ENCODE peak calls at places on chromosomes 11 and 22, in ten cellular contexts. Q is IMR-90, R is lower leg skin, O is OCI-LY7, A is GM12865, K is right atrium auricular region, Y is AG10803, F is gastrocnemius medialis, T is AG09309, Z is fibroblast of lung. S is an unnamed sample.

GRCh38 chr11:15905815-15906214 is 450.5 kb downstream of the SOX6 start:
- DNase-seq in T (no peak), Q (no peak), Y (no peak), A (no peak), R (no peak), F (peak), Z (no peak), K (no peak), O (no peak), S (no peak)

GRCh38 chr11:125202977-125203376 is 38.4 kb downstream of the PKNOX2 start:
- DNase-seq in R (no peak), K (no peak), Q (no peak), Z (no peak), T (no peak), O (no peak), A (no peak), F (no peak), Y (no peak), S (no peak)

GRCh38 chr11:107549253-107549953 is 16.1 kb downstream of the ALKBH8 start:
- DNase-seq in K (no peak), F (no peak), R (no peak), Z (peak), Q (peak), O (peak), T (no peak), Y (peak), A (peak), S (no peak)

GRCh38 chr11:92269021-92269420 is 44.4 kb downstream of the FAT3 start:
- DNase-seq in O (no peak), F (no peak), Q (peak), Z (peak), T (no peak), K (no peak), R (no peak), A (no peak), Y (peak), S (no peak)

GRCh38 chr22:19410941-19411689 is 20.4 kb downstream of the HIRA start:
- DNase-seq in A (no peak), Z (no peak), Q (no peak), R (no peak), F (no peak), Y (no peak), K (no peak), O (no peak), T (no peak), S (no peak)

GRCh38 chr22:17471901-17472566 is 91.3 kb upstream of the SLC25A18 start:
- DNase-seq in A (no peak), T (no peak), K (no peak), Q (no peak), O (no peak), F (peak), Y (no peak), Z (peak), R (no peak), S (no peak)

GRCh38 chr11:95863486-95864140 is 60.3 kb downstream of the MTMR2 start:
- DNase-seq in Z (peak), R (no peak), F (no peak), T (peak), Y (peak), A (no peak), O (no peak), K (no peak), Q (peak), S (no peak)

GRCh38 chr11:46658259-46658658 is 40.9 kb downstream of the ATG13 start:
- DNase-seq in Q (peak), Z (peak), O (no peak), F (peak), A (no peak), Y (peak), T (peak), K (no peak), R (no peak), S (no peak)

GRCh38 chr22:46753360-46753759 is 9.1 kb upstream of the TBC1D22A start:
- DNase-seq in T (no peak), O (no peak), F (peak), K (no peak), R (no peak), A (no peak), Y (no peak), Z (no peak), Q (no peak), S (no peak)

GRCh38 chr11:18393581-18394299 is 623 bp upstream of the LDHA start:
- DNase-seq in A (no peak), Y (no peak), O (no peak), T (no peak), R (no peak), Q (no peak), Z (no peak), F (no peak), K (no peak), S (no peak)

GRCh38 chr22:17773606-17774205 is 563 bp downstream of the BID start:
- DNase-seq in Y (no peak), A (peak), Z (no peak), F (no peak), R (no peak), O (peak), Q (peak), K (no peak), T (no peak), S (no peak)

GRCh38 chr11:110971110-110971509 is 258.9 kb upstream of the ARHGAP20 start:
- DNase-seq in O (no peak), T (peak), Y (peak), Z (peak), F (no peak), Q (peak), R (no peak), K (no peak), A (no peak), S (no peak)

GRCh38 chr22:29951675-29952413 is 68.9 kb downstream of the MTMR3 start:
- DNase-seq in F (no peak), O (no peak), T (no peak), R (no peak), K (no peak), Z (no peak), A (no peak), Q (no peak), Y (peak), S (no peak)

GRCh38 chr11:15800121-15800800 is 556.1 kb downstream of the SOX6 start:
- DNase-seq in F (peak), T (peak), O (no peak), Q (peak), R (peak), K (peak), Y (peak), A (peak), Z (peak), S (no peak)

GRCh38 chr11:129785383-129786111 is 30.1 kb upstream of the TMEM45B start:
- DNase-seq in K (no peak), O (peak), Y (no peak), R (no peak), Q (peak), A (no peak), F (no peak), T (no peak), Z (peak), S (no peak)

GRCh38 chr22:49825944-49826602 is 1.6 kb downstream of the BRD1 start:
- DNase-seq in A (peak), Y (peak), F (no peak), R (no peak), T (no peak), K (no peak), Z (peak), O (peak), Q (peak), S (no peak)

GRCh38 chr22:45918455-45919370 is 58.2 kb downstream of the WNT7B start:
- DNase-seq in T (no peak), Z (no peak), A (no peak), R (no peak), Q (no peak), F (no peak), Y (no peak), O (no peak), K (no peak), S (no peak)

GRCh38 chr11:134614141-134614540 is 202.1 kb upstream of the B3GAT1 start:
- DNase-seq in R (no peak), O (no peak), Y (no peak), F (no peak), K (no peak), A (no peak), T (no peak), Z (no peak), Q (no peak), S (no peak)

GRCh38 chr22:38424525-38425080 is 30.4 kb downstream of the KCNJ4 start:
- DNase-seq in A (peak), R (no peak), Q (no peak), Y (no peak), F (no peak), Z (no peak), K (no peak), T (no peak), O (no peak), S (no peak)

GRCh38 chr11:134957540-134958335 is 545.7 kb upstream of the B3GAT1 start:
- DNase-seq in T (no peak), K (peak), A (no peak), R (no peak), O (no peak), Q (no peak), Y (no peak), F (no peak), Z (no peak), S (no peak)

GRCh38 chr11:10401696-10402392 is 53.2 kb upstream of the AMPD3 start:
- DNase-seq in T (no peak), F (no peak), Z (no peak), O (no peak), Y (no peak), K (peak), Q (no peak), R (no peak), A (no peak), S (no peak)

GRCh38 chr11:83063073-83063754 is 8.5 kb downstream of the RAB30 start:
- DNase-seq in K (no peak), Z (no peak), T (peak), R (no peak), O (peak), F (no peak), A (peak), Y (peak), Q (peak), S (peak)

GRCh38 chr11:121497176-121497995 is 44.6 kb upstream of the SORL1-AS1 start:
- DNase-seq in F (no peak), O (no peak), T (no peak), K (no peak), Y (no peak), A (no peak), R (no peak), Q (no peak), Z (no peak), S (no peak)

GRCh38 chr11:61699737-61700160 is 19.6 kb downstream of the DAGLA start:
- DNase-seq in Z (no peak), O (no peak), Y (no peak), A (no peak), Q (no peak), R (no peak), T (no peak), K (no peak), F (peak), S (no peak)

GRCh38 chr22:30705710-30706651 is 11.3 kb downstream of the OSBP2 start:
- DNase-seq in Y (peak), Q (peak), K (no peak), O (peak), F (no peak), A (peak), R (no peak), Z (peak), T (peak), S (peak)

GRCh38 chr11:35852056-35852455 is 91.8 kb upstream of the LDLRAD3 start:
- DNase-seq in O (no peak), T (no peak), A (no peak), Z (peak), K (no peak), R (no peak), Q (no peak), F (peak), Y (no peak), S (no peak)

GRCh38 chr11:8989411-8989810 is 14.4 kb downstream of the NRIP3 start:
- DNase-seq in T (peak), Q (peak), K (no peak), R (no peak), Y (peak), Z (peak), A (no peak), F (no peak), O (no peak), S (no peak)

GRCh38 chr11:68694404-68695297 is 10.3 kb downstream of the GAL start:
- DNase-seq in Q (no peak), O (no peak), Y (no peak), Z (no peak), R (no peak), K (no peak), F (no peak), A (no peak), T (no peak), S (no peak)

GRCh38 chr11:108574675-108575074 is 18.9 kb downstream of the EXPH5 start:
- DNase-seq in Y (no peak), Q (no peak), K (no peak), R (no peak), F (no peak), A (no peak), Z (no peak), T (no peak), O (no peak), S (no peak)

GRCh38 chr11:33309118-33309517 is 51.9 kb downstream of the HIPK3 start:
- DNase-seq in Z (no peak), K (no peak), T (no peak), R (no peak), O (no peak), Y (no peak), Q (no peak), A (no peak), F (no peak), S (no peak)

GRCh38 chr11:2523821-2524391 is 79.1 kb downstream of the KCNQ1 start:
- DNase-seq in R (peak), A (no peak), T (no peak), O (no peak), Y (no peak), Q (no peak), Z (no peak), K (no peak), F (no peak), S (no peak)

GRCh38 chr11:59668950-59669610 is at the start of gene PATL1:
- DNase-seq in A (peak), Y (peak), R (peak), F (peak), Q (peak), O (peak), Z (peak), T (peak), K (peak), S (peak)

GRCh38 chr11:69770525-69770924 is 4.6 kb downstream of the FGF4 start:
- DNase-seq in Z (no peak), Y (no peak), F (no peak), O (no peak), Q (no peak), R (no peak), T (no peak), K (no peak), A (no peak), S (no peak)
- TF ChIP-seq CTCF in Z (no peak), Y (no peak), F (no peak), O (no peak), Q (no peak), R (no peak), T (no peak), K (no peak), A (no peak), S (no peak)

GRCh38 chr11:12318791-12319733 is 58.3 kb upstream of the PARVA start:
- DNase-seq in O (peak), K (no peak), Y (peak), A (peak), F (no peak), R (no peak), Z (peak), T (peak), Q (peak), S (no peak)
- H3K4me3 ChIP-seq in O (no peak), K (no peak), Y (no peak), A (no peak), F (no peak), R (no peak), Z (no peak), T (no peak), Q (no peak), S (no peak)

GRCh38 chr11:27699242-27699925 is 871 bp downstream of the BDNF start:
- DNase-seq in Q (peak), Z (peak), R (no peak), O (no peak), T (no peak), F (no peak), K (no peak), Y (no peak), A (no peak), S (no peak)
- TF ChIP-seq CTCF in Q (no peak), Z (no peak), R (no peak), O (no peak), T (peak), F (no peak), K (no peak), Y (no peak), A (no peak), S (no peak)

DNA sequence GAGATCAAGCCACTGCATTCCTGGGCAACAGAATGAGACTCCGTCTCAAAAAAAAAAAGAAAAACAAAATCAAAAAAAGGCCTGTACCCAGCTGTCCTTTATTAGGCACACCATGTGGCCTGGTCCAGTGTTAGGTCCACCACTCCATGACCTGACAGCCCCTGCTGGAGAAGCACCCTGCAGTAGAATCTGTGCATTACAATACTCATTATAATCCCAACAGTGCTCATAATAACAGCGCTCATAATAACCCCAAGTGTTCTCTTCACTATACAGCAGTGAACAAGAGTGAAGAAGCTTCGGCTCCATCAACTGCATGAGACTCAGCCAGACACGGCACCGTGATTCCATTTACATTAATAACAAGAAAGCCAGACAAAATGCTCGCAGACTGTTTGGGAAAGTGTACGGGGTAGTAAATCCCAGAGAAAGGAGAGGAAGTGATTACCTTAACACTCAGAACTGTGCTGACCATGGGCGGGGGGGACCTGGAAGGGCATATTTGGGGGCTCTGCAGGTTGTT is 8.9 kb upstream of the EHD1 start:
- DNase-seq in F (no peak), Y (no peak), O (peak), R (no peak), Q (no peak), Z (no peak), A (no peak), T (no peak), K (no peak), S (no peak)
- H3K4me3 ChIP-seq in F (no peak), Y (no peak), O (peak), R (no peak), Q (no peak), Z (no peak), A (peak), T (no peak), K (no peak), S (no peak)

DNA sequence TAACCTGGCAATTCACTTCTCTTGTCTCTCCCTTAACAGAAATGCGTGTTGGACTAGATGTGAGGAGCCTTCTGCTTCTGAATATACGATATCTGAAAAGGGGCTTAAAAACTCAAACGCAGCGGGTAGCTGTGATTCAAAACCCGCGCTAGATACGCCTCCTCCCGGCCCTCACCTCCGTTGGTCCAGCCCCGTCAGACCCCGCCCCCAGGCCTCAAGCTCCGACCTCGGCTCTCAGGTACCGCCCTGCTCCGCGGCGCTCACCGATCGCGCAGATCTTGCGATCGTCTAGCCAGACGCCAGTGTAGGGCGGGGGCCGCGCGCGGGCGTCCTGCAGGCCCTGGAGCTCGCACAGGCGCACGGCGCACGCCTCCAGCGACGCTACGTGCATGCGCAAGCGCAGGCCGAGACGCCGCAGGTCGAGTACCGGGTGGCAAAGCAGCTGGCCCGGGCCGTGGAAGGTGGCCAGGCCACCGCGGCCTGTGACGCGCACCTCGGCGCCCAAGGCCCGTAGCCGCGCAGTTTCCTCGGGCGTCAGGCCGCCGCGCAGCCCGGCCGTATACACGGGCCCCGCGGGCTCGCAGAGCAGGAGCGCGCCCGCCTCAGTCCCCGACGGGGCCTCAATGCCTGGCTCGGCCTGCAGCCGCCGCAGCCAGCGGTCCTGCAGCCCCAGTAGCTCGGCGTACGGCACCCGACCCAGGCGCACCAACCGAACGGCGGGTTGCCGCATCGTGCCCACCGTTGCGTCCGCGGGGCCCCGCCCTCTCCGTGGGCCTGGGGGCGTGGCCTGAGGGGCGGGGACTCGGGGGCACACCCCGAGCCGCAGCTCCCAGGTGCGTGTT is at the start of gene LIPT2:
- DNase-seq in Y (peak), O (peak), F (peak), T (peak), Q (peak), R (peak), A (peak), K (peak), Z (peak), S (peak)
- TF ChIP-seq CTCF in Y (no peak), O (no peak), F (no peak), T (no peak), Q (no peak), R (no peak), A (no peak), K (no peak), Z (no peak), S (no peak)

GRCh38 chr11:813037-813436 is 3.3 kb downstream of the RPLP2 start:
- DNase-seq in F (no peak), K (no peak), O (no peak), Y (no peak), T (no peak), R (no peak), Q (no peak), A (no peak), Z (no peak), S (no peak)

GRCh38 chr11:812390-812789 is 2.6 kb downstream of the RPLP2 start:
- DNase-seq in K (no peak), Z (no peak), Y (no peak), O (no peak), F (no peak), Q (no peak), T (no peak), A (no peak), R (no peak), S (no peak)

GRCh38 chr11:813440-814096 is 3.8 kb downstream of the RPLP2 start:
- DNase-seq in R (no peak), F (no peak), A (no peak), Z (no peak), K (no peak), Q (no peak), O (no peak), Y (no peak), T (no peak), S (no peak)

GRCh38 chr11:810040-810567 is 337 bp downstream of the RPLP2 start:
- DNase-seq in Z (no peak), Y (no peak), Q (no peak), A (peak), K (no peak), F (no peak), O (no peak), T (no peak), R (no peak), S (no peak)

DNA sequence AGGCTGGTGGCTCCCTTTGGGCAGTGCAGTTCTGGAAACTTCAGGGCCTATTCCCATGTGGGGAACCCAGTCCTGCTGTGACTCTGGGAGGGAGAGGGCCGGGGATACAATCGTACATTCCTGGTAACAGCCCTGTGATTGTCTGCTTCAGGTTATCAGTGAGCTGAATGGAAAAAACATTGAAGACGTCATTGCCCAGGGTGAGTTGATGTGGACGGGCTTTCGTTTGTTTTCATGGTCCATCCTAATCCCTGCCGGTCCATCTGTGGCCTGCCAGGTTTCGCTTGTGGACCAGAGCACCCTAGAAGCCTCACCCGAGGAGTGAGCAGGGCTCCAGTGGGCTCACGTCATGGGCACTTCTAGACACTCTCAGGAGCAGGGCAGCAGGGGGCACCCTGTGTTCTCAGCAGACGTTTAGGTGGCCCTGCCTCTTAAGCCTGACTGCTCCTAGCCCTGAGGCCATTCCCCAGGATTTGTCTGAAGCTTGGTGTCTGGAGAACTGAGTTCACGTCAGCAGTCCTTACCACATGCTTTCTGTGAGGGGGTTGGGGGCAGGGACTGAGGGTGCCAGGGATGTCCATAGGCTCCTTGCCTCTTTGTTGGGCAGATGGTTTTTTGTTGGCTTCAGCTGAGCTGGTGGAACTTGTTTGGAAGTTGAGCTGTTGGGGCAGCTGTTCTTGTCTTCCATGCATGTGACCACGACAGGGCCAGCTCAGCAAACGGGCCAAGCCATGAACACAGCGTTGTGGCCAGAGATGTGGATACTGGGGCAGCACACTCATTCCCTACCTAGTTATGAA is 1.9 kb downstream of the RPLP2 start:
- DNase-seq in K (no peak), T (no peak), Q (no peak), F (peak), O (no peak), R (no peak), Y (no peak), A (no peak), Z (no peak), S (no peak)
- H3K4me3 ChIP-seq in K (no peak), T (peak), Q (no peak), F (peak), O (peak), R (no peak), Y (peak), A (peak), Z (peak), S (peak)